ENCODE peak calls at places on chromosome 1, in four cellular contexts. R is SJSA1, G is B cell, F is neural crest cell. Q is an unnamed sample.
A peak's percentile ranks its signal among the peaks of the same experiment; 100 is the strongest.

GRCh38 chr1:213939888-213940287 is 47.9 kb upstream of the PROX1 start:
- DNase-seq in R (no peak), G (no peak), F (no peak), Q (no peak)

GRCh38 chr1:78070758-78071157 is 25.0 kb downstream of the GIPC2 start:
- DNase-seq in R (no peak), G (no peak), F (no peak), Q (no peak)

GRCh38 chr1:244077473-244078220 is 26.6 kb downstream of the ZBTB18 start:
- DNase-seq in R (no peak), G (peak; percentile 63), F (no peak), Q (no peak)

GRCh38 chr1:24949331-24949881 is 19.3 kb upstream of the RUNX3 start:
- DNase-seq in R (peak; percentile 94), G (no peak), F (no peak), Q (no peak)

GRCh38 chr1:158203693-158204457 is 23.2 kb downstream of the CD1D start:
- DNase-seq in R (no peak), G (peak; percentile 66), F (no peak), Q (no peak)

GRCh38 chr1:232459087-232459486 is 170.8 kb downstream of the SIPA1L2 start:
- DNase-seq in R (no peak), G (no peak), F (no peak), Q (no peak)

GRCh38 chr1:11943619-11944018 is 9.1 kb downstream of the PLOD1 start:
- DNase-seq in R (no peak), G (no peak), F (no peak), Q (no peak)

GRCh38 chr1:12618661-12619395 is 818 bp upstream of the DHRS3 start:
- DNase-seq in R (peak; percentile 84), G (peak; percentile 30), F (no peak), Q (peak; percentile 65)

GRCh38 chr1:241475688-241476087 is 43.9 kb downstream of the FH start:
- DNase-seq in R (no peak), G (no peak), F (no peak), Q (no peak)

GRCh38 chr1:85992756-85993155 is 163.8 kb downstream of the COL24A1 start:
- DNase-seq in R (no peak), G (no peak), F (no peak), Q (no peak)

GRCh38 chr1:46735708-46736324 is 16.9 kb upstream of the EFCAB14 start:
- DNase-seq in R (no peak), G (peak; percentile 58), F (peak; percentile 57), Q (no peak)

GRCh38 chr1:114192328-114192727 is 38.7 kb upstream of the SYT6 start:
- DNase-seq in R (no peak), G (no peak), F (no peak), Q (no peak)

GRCh38 chr1:175887981-175888428 is 144.6 kb upstream of the TNR start:
- DNase-seq in R (peak; percentile 57), G (peak; percentile 18), F (peak; percentile 67), Q (no peak)

GRCh38 chr1:69688178-69688577 is 120.5 kb downstream of the LRRC7 start:
- DNase-seq in R (no peak), G (no peak), F (no peak), Q (no peak)

GRCh38 chr1:208888376-208888775 is 644.2 kb upstream of the PLXNA2 start:
- DNase-seq in R (no peak), G (no peak), F (no peak), Q (no peak)

Q was measured in T-helper 22 cell.